ENCODE peak calls at places on chromosomes 3 and 15, in five cellular contexts. N, I, U, P and B are unnamed samples.

GRCh38 chr3:106473576-106474506 is 605.0 kb upstream of the CBLB start:
- DNase-seq in P (no peak), U (no peak), I (no peak), N (no peak), B (no peak)

GRCh38 chr3:127484601-127485388 is 105.7 kb downstream of the TPRA1 start:
- DNase-seq in I (no peak), N (no peak), U (no peak), P (no peak), B (no peak)

GRCh38 chr3:14834121-14834520 is 15.4 kb downstream of the FGD5 start:
- DNase-seq in I (no peak), P (no peak), U (no peak), N (no peak), B (no peak)

GRCh38 chr3:36993326-36994283 is at the start of gene MLH1:
- DNase-seq in U (peak; percentile 100), N (peak; percentile 100), I (no peak), P (peak; percentile 100), B (peak; percentile 99)

GRCh38 chr15:38714309-38715072 is 149.9 kb upstream of the RASGRP1 start:
- DNase-seq in I (no peak), N (peak; percentile 94), U (peak; percentile 99), P (no peak), B (no peak)

GRCh38 chr15:79083154-79083553 is 7.4 kb downstream of the RASGRF1 start:
- DNase-seq in P (no peak), U (no peak), I (no peak), N (no peak), B (no peak)

GRCh38 chr15:57031605-57032004 is 113.2 kb downstream of the TCF12 start:
- DNase-seq in N (no peak), U (no peak), I (no peak), P (no peak), B (no peak)

GRCh38 chr15:89809093-89809786 is 5.4 kb downstream of the ANPEP start:
- DNase-seq in I (no peak), U (no peak), N (no peak), P (no peak), B (no peak)

GRCh38 chr3:121757087-121757811 is 7.7 kb upstream of the GOLGB1 start:
- DNase-seq in N (no peak), I (no peak), U (no peak), P (no peak), B (no peak)

GRCh38 chr15:84079885-84080777 is 155.4 kb upstream of the GOLGA6L4 start:
- DNase-seq in N (no peak), U (no peak), I (peak; percentile 41), P (peak; percentile 2), B (no peak)

GRCh38 chr15:82540984-82541431 is 751 bp upstream of the RPS17 start:
- DNase-seq in U (no peak), N (no peak), I (no peak), P (no peak), B (no peak)

GRCh38 chr15:80183886-80184285 is 31.1 kb downstream of the FAH start:
- DNase-seq in I (no peak), N (no peak), P (no peak), U (no peak), B (no peak)

GRCh38 chr3:100437879-100438622 is 36.7 kb downstream of the LNP1 start:
- DNase-seq in P (no peak), N (no peak), U (no peak), I (no peak), B (no peak)

GRCh38 chr3:98223907-98224672 is 40.0 kb upstream of the OR5H6 start:
- DNase-seq in U (no peak), I (no peak), P (no peak), N (no peak), B (no peak)

GRCh38 chr15:64216722-64217428 is 54.1 kb upstream of the PPIB start:
- DNase-seq in P (no peak), U (no peak), I (peak; percentile 52), N (no peak), B (no peak)

GRCh38 chr3:140736863-140737460 is 59.1 kb downstream of the TRIM42 start:
- DNase-seq in I (peak; percentile 17), P (no peak), N (no peak), U (peak; percentile 8), B (peak; percentile 32)

GRCh38 chr3:48408823-48409281 is 21.0 kb downstream of the PLXNB1 start:
- DNase-seq in P (peak; percentile 1), N (no peak), U (no peak), I (no peak), B (peak; percentile 72)

GRCh38 chr3:61807865-61808276 is 246.5 kb downstream of the PTPRG start:
- DNase-seq in U (no peak), P (no peak), I (peak; percentile 34), N (no peak), B (no peak)

GRCh38 chr3:14403636-14404395 is 1.4 kb downstream of the SLC6A6 start:
- DNase-seq in I (no peak), N (peak; percentile 12), P (no peak), U (no peak), B (no peak)

GRCh38 chr15:96023081-96023480 is 307.4 kb upstream of the NR2F2 start:
- DNase-seq in N (no peak), P (no peak), U (no peak), I (no peak), B (no peak)

GRCh38 chr15:85024003-85024402 is 42.3 kb downstream of the PDE8A start:
- DNase-seq in U (no peak), P (no peak), N (no peak), I (no peak), B (no peak)